ENCODE peak calls at places on chromosomes 1 and 21, in five cellular contexts. I is adrenal gland, K is Panc1, X is esophagus squamous epithelium, Q is RWPE1. G is an unnamed sample.

GRCh38 chr1:234111458-234112142 is 207.1 kb downstream of the SLC35F3 start:
- DNase-seq in I (peak; percentile 11), K (peak; percentile 38), X (no peak), Q (no peak), G (peak; percentile 69)

GRCh38 chr1:92446990-92447681 is 39.6 kb downstream of the GFI1 start:
- DNase-seq in I (no peak), K (no peak), X (no peak), Q (peak; percentile 16), G (no peak)

GRCh38 chr1:3999941-4000735 is 100.1 kb upstream of the C1orf174 start:
- DNase-seq in I (no peak), K (no peak), X (no peak), Q (no peak), G (no peak)

GRCh38 chr21:44418108-44418875 is 37.0 kb upstream of the LRRC3 start:
- DNase-seq in I (no peak), K (no peak), X (no peak), Q (no peak), G (no peak)

GRCh38 chr1:84286071-84286470 is 15.4 kb upstream of the SAMD13 start:
- DNase-seq in I (no peak), K (no peak), X (no peak), Q (no peak), G (no peak)

GRCh38 chr1:43935711-43936427 is 2.3 kb downstream of the ARTN start:
- DNase-seq in I (no peak), K (no peak), X (no peak), Q (peak; percentile 84), G (no peak)

GRCh38 chr1:38274974-38275373 is 228.4 kb upstream of the POU3F1 start:
- DNase-seq in I (peak; percentile 83), K (no peak), X (no peak), Q (no peak), G (peak; percentile 36)

GRCh38 chr1:116340506-116341240 is 32.4 kb upstream of the ATP1A1 start:
- DNase-seq in I (no peak), K (no peak), X (no peak), Q (peak; percentile 91), G (no peak)

GRCh38 chr1:159089184-159089791 is 12.7 kb upstream of the AIM2 start:
- DNase-seq in I (no peak), K (no peak), X (no peak), Q (no peak), G (no peak)

GRCh38 chr1:94309216-94309615 is 71.8 kb upstream of the ARHGAP29 start:
- DNase-seq in I (no peak), K (no peak), X (no peak), Q (no peak), G (no peak)

GRCh38 chr1:117059334-117059677 is 820 bp upstream of the TTF2 start:
- DNase-seq in I (peak; percentile 63), K (no peak), X (no peak), Q (peak; percentile 33), G (peak; percentile 80)

GRCh38 chr1:182984621-182985020 is 31.7 kb upstream of the SHCBP1L start:
- DNase-seq in I (no peak), K (no peak), X (no peak), Q (no peak), G (no peak)

GRCh38 chr1:209884249-209884648 is 53.8 kb upstream of the SYT14 start:
- DNase-seq in I (no peak), K (no peak), X (no peak), Q (no peak), G (no peak)
- H3K27ac ChIP-seq in I (no peak overlapping the region), K (no peak overlapping the region), X (no peak overlapping the region), Q (no peak overlapping the region), G (no peak overlapping the region)

DNA sequence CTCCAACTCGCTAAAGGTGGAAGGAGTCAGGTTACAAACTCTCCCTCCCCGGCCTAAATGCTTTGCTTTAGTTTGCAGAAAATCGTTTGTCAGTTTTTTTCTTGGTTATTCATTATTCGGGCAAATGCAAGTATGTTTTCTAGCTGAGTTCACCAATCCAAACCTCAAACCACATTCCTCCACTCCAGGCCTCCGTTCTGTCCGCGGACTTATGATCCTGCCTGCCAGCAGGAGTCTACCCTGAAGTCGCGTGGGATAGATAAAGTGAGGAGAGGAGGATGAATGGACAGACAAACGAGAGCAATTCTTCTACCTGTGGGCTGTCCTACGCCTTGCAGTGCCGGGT is 1.3 kb downstream of the ADAMTS1 start:
- DNase-seq in I (no peak), K (no peak), X (no peak), Q (peak; percentile 27), G (no peak)
- H3K27ac ChIP-seq in I (peak overlapping the region; percentile 89), K (no peak overlapping the region), X (peak overlapping the region; percentile 95), Q (peak overlapping the region; percentile 32), G (peak overlapping the region; percentile 93)

GRCh38 chr1:201681375-201681774 is 142.4 kb downstream of the NAV1 start:
- DNase-seq in I (no peak), K (no peak), X (no peak), Q (no peak), G (no peak)
- H3K27ac ChIP-seq in I (no peak overlapping the region), K (no peak overlapping the region), X (no peak overlapping the region), Q (no peak overlapping the region), G (no peak overlapping the region)

GRCh38 chr1:156062189-156062588 is 1.2 kb downstream of the RAB25 start:
- DNase-seq in I (no peak), K (no peak), X (no peak), Q (peak; percentile 40), G (no peak)
- H3K27ac ChIP-seq in I (no peak overlapping the region), K (no peak overlapping the region), X (peak overlapping the region; percentile 89), Q (no peak overlapping the region), G (no peak overlapping the region)

GRCh38 chr1:109929588-109930251 is 19.1 kb downstream of the CSF1 start:
- DNase-seq in I (no peak), K (no peak), X (no peak), Q (no peak), G (no peak)
- H3K27ac ChIP-seq in I (peak overlapping the region; percentile 66), K (peak overlapping the region; percentile 97), X (peak overlapping the region; percentile 89), Q (peak overlapping the region; percentile 72), G (peak overlapping the region; percentile 86)

DNA sequence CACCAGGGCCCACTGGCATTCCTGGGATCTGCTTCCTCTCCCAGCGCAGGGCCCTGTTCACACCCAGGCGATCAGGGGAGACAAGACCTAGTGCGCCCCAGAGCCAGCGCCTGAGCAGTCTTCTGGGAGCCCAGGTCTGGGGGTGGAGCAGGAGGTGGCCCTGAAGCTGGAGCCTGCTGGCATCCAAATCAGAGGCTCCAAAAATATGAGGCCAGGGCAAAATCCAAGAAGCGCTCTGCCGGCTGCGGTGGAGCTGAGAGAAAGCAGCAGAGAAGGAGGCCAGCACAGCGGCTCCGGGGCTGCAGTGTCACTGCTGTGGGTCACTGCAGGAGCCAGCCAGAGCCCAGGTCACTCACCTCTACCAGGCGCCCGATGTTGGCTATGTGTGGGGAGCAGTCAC is 32.7 kb downstream of the SLC66A1 start:
- DNase-seq in I (no peak), K (no peak), X (no peak), Q (no peak), G (no peak)
- H3K27ac ChIP-seq in I (no peak overlapping the region), K (no peak overlapping the region), X (peak overlapping the region; percentile 49), Q (peak overlapping the region; percentile 50), G (no peak overlapping the region)

GRCh38 chr1:35557611-35558373 is at the start of gene NCDN:
- DNase-seq in I (peak; percentile 99), K (peak; percentile 81), X (peak; percentile 90), Q (peak; percentile 97), G (peak; percentile 97)

GRCh38 chr1:35555212-35555584 is 2.0 kb downstream of the KIAA0319L start:
- DNase-seq in I (no peak), K (no peak), X (no peak), Q (no peak), G (no peak)

GRCh38 chr1:35555601-35556477 is 1.4 kb downstream of the KIAA0319L start:
- DNase-seq in I (no peak), K (no peak), X (no peak), Q (peak; percentile 80), G (no peak)

GRCh38 chr1:35557118-35557610 is at the start of gene KIAA0319L:
- DNase-seq in I (peak; percentile 91), K (peak; percentile 71), X (peak; percentile 74), Q (peak; percentile 87), G (peak; percentile 95)

DNA sequence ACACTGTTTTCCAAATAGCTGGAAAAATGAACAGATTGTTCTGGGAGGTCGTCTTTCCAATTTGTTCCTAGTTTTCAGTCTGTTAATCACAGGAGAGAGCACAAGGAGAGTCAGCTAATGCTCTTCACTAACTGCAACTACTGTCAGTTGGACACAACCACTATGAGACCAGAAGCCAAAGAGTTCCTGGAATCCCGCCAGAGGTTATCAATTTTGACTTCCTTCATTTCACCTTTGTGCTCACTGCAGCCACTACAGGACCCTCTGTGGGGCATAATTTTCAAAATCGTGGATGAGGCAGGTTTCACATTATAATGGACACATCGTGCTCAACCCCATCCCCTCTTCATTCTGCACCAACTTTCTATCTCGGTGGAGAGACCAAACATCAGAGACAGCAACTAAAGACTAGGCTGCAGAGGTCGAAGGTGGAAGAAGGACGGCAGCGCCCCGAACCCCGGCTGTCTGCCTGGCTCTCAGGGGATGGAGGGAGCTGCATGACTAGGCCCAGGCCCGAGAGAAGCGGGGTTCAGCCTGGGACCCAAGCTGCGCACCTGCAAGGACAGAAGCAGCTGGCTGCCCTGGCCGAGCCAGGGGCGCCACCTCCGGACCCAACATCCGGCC is 597 bp downstream of the KIAA0319L start:
- DNase-seq in I (no peak), K (no peak), X (no peak), Q (no peak), G (no peak)
- H3K27ac ChIP-seq in I (peak overlapping the region; percentile 94), K (peak overlapping the region; percentile 94), X (peak overlapping the region; percentile 97), Q (peak overlapping the region; percentile 93), G (peak overlapping the region; percentile 94)

G was measured in testis.